ENCODE peak calls at places on chromosomes 2 and 18, in five cellular contexts. Q is central memory CD4-positive, alpha-beta T cell; X is pancreas; T is GM10248; M is RWPE1. F is an unnamed sample.

GRCh38 chr2:240402566-240403295 is 32.7 kb upstream of the GPC1 start:
- DNase-seq in Q (no peak), X (no peak), T (no peak), M (no peak), F (no peak)

GRCh38 chr2:158234497-158234896 is 132.8 kb downstream of the UPP2 start:
- DNase-seq in Q (no peak), X (no peak), T (no peak), M (no peak), F (no peak)

GRCh38 chr2:23386422-23387220 is 1.6 kb downstream of the KLHL29 start:
- DNase-seq in Q (no peak), X (peak), T (peak), M (peak), F (no peak)

GRCh38 chr18:3889121-3889520 is 439.1 kb downstream of the TGIF1 start:
- DNase-seq in Q (no peak), X (no peak), T (no peak), M (no peak), F (no peak)

GRCh38 chr18:1663879-1664705 is 759.4 kb downstream of the ADCYAP1 start:
- DNase-seq in Q (no peak), X (peak), T (peak), M (peak), F (peak)

GRCh38 chr2:178700922-178701342 is 106.3 kb downstream of the TTN start:
- DNase-seq in Q (peak), X (no peak), T (peak), M (peak), F (peak)

GRCh38 chr2:188869560-188869959 is 104.6 kb upstream of the COL3A1 start:
- DNase-seq in Q (no peak), X (no peak), T (no peak), M (no peak), F (no peak)

GRCh38 chr2:7154666-7155065 is 237.5 kb downstream of the RNF144A start:
- DNase-seq in Q (no peak), X (no peak), T (no peak), M (no peak), F (no peak)

GRCh38 chr2:185466915-185467314 is 271.7 kb upstream of the FSIP2 start:
- DNase-seq in Q (no peak), X (no peak), T (no peak), M (no peak), F (no peak)

GRCh38 chr18:76604642-76605240 is 109.7 kb upstream of the ZNF516 start:
- DNase-seq in Q (no peak), X (no peak), T (no peak), M (no peak), F (no peak)

GRCh38 chr18:63016270-63016669 is 300.9 kb downstream of the PHLPP1 start:
- DNase-seq in Q (peak), X (no peak), T (peak), M (peak), F (peak)

GRCh38 chr2:64586883-64587481 is 62.9 kb downstream of the AFTPH start:
- DNase-seq in Q (peak), X (no peak), T (peak), M (peak), F (peak)

GRCh38 chr2:100754951-100755350 is 65.0 kb upstream of the NPAS2 start:
- DNase-seq in Q (no peak), X (no peak), T (no peak), M (no peak), F (no peak)

GRCh38 chr2:210577263-210578071 is 21.1 kb downstream of the CPS1 start:
- DNase-seq in Q (peak), X (no peak), T (peak), M (peak), F (peak)

GRCh38 chr2:130836501-130837174 is at the start of gene ARHGEF4:
- DNase-seq in Q (peak), X (peak), T (no peak), M (peak), F (no peak)

GRCh38 chr18:79487198-79488165 is 91.8 kb downstream of the NFATC1 start:
- DNase-seq in Q (no peak), X (peak), T (no peak), M (no peak), F (no peak)

GRCh38 chr2:18518116-18519111 is 42.0 kb downstream of the RDH14 start:
- DNase-seq in Q (no peak), X (no peak), T (no peak), M (peak), F (no peak)

GRCh38 chr2:174873457-174873856 is 109.2 kb upstream of the CHRNA1 start:
- DNase-seq in Q (no peak), X (no peak), T (no peak), M (no peak), F (no peak)

GRCh38 chr2:47073641-47074040 is 81.5 kb downstream of the STPG4 start:
- DNase-seq in Q (no peak), X (no peak), T (no peak), M (no peak), F (no peak)

GRCh38 chr18:70021498-70021897 is 73.8 kb upstream of the CD226 start:
- DNase-seq in Q (no peak), X (no peak), T (no peak), M (no peak), F (no peak)

GRCh38 chr2:100640329-100641114 is 77.7 kb downstream of the PDCL3 start:
- DNase-seq in Q (no peak), X (no peak), T (no peak), M (no peak), F (no peak)

GRCh38 chr18:44733069-44733753 is 52.5 kb downstream of the SETBP1 start:
- DNase-seq in Q (no peak), X (no peak), T (no peak), M (peak), F (peak)

GRCh38 chr2:205682239-205683021 is at the start of gene NRP2:
- DNase-seq in Q (peak), X (peak), T (peak), M (peak), F (no peak)

GRCh38 chr2:42036413-42036812 is 11.4 kb upstream of the PKDCC start:
- DNase-seq in Q (no peak), X (no peak), T (no peak), M (no peak), F (no peak)

GRCh38 chr18:36114738-36115137 is 14.4 kb downstream of the SLC39A6 start:
- DNase-seq in Q (no peak), X (no peak), T (no peak), M (no peak), F (no peak)

GRCh38 chr18:49019446-49020045 is 68.8 kb upstream of the SMAD7 start:
- DNase-seq in Q (no peak), X (no peak), T (no peak), M (no peak), F (no peak)

GRCh38 chr2:86308984-86309695 is 28.3 kb downstream of the REEP1 start:
- DNase-seq in Q (no peak), X (no peak), T (no peak), M (no peak), F (no peak)

GRCh38 chr2:170968205-170969003 is 39.4 kb downstream of the GORASP2 start:
- DNase-seq in Q (no peak), X (no peak), T (no peak), M (no peak), F (no peak)

GRCh38 chr2:127649684-127650040 is 3.7 kb downstream of the GPR17 start:
- DNase-seq in Q (peak), X (peak), T (peak), M (peak), F (peak)

GRCh38 chr2:215280326-215280725 is 31.5 kb upstream of the ATIC start:
- DNase-seq in Q (no peak), X (no peak), T (no peak), M (no peak), F (no peak)

GRCh38 chr2:86632672-86633071 is 9.0 kb upstream of the RNF103 start:
- DNase-seq in Q (no peak), X (no peak), T (no peak), M (no peak), F (no peak)

GRCh38 chr2:221649045-221649444 is 76.9 kb upstream of the EPHA4 start:
- DNase-seq in Q (no peak), X (peak), T (no peak), M (no peak), F (no peak)

GRCh38 chr2:136238214-136238551 is 120.2 kb upstream of the CXCR4 start:
- DNase-seq in Q (no peak), X (no peak), T (no peak), M (no peak), F (no peak)

GRCh38 chr2:119472749-119473148 is 41.1 kb downstream of the TMEM37 start:
- DNase-seq in Q (no peak), X (no peak), T (no peak), M (no peak), F (no peak)

GRCh38 chr2:199814845-199815211 is 36.2 kb downstream of the FTCDNL1 start:
- DNase-seq in Q (no peak), X (no peak), T (no peak), M (no peak), F (no peak)

GRCh38 chr2:239443666-239444567 is 43.1 kb upstream of the HDAC4 start:
- DNase-seq in Q (no peak), X (no peak), T (no peak), M (peak), F (no peak)

GRCh38 chr2:172428841-172429173 is 1.4 kb downstream of the ITGA6 start:
- DNase-seq in Q (no peak), X (no peak), T (no peak), M (no peak), F (no peak)

GRCh38 chr2:225993430-225993829 is 593.9 kb downstream of the NYAP2 start:
- DNase-seq in Q (no peak), X (no peak), T (no peak), M (no peak), F (no peak)

GRCh38 chr2:227826563-227826962 is 12.9 kb downstream of the CCL20 start:
- DNase-seq in Q (peak), X (no peak), T (no peak), M (no peak), F (no peak)

F was measured in Jurkat, Clone E6-1.